ENCODE peak calls at places on chromosomes 16 and 17, in five cellular contexts. One of them, this sample, is unnamed.

GRCh38 chr16:5763176-5763575 is 665.6 kb upstream of the EEF2KMT start:
- DNase-seq in NCI-H2029: no peak
- DNase-seq in heart right ventricle: no peak
- DNase-seq in ovary: no peak
- DNase-seq in iPS-NIHi11: no peak
- DNase-seq in this sample: no peak

GRCh38 chr16:2706611-2707311 is 13.3 kb downstream of the PRSS27 start:
- DNase-seq in heart right ventricle: no peak
- DNase-seq in iPS-NIHi11: no peak
- DNase-seq in NCI-H2029: no peak
- DNase-seq in ovary: no peak
- DNase-seq in this sample: no peak

GRCh38 chr16:13143551-13143950 is 242.2 kb downstream of the SHISA9 start:
- DNase-seq in iPS-NIHi11: no peak
- DNase-seq in heart right ventricle: no peak
- DNase-seq in ovary: no peak
- DNase-seq in NCI-H2029: no peak
- DNase-seq in this sample: no peak

GRCh38 chr17:64091116-64091515 is 38.8 kb downstream of the ERN1 start:
- DNase-seq in NCI-H2029: no peak
- DNase-seq in iPS-NIHi11: no peak
- DNase-seq in heart right ventricle: no peak
- DNase-seq in ovary: no peak
- DNase-seq in this sample: no peak

GRCh38 chr16:1035066-1035415 is 37.5 kb upstream of the SSTR5 start:
- DNase-seq in NCI-H2029: no peak
- DNase-seq in ovary: no peak
- DNase-seq in heart right ventricle: peak; percentile 3
- DNase-seq in iPS-NIHi11: no peak
- DNase-seq in this sample: no peak

GRCh38 chr17:31695456-31696090 is 163.5 kb downstream of the COPRS start:
- DNase-seq in heart right ventricle: no peak
- DNase-seq in NCI-H2029: no peak
- DNase-seq in iPS-NIHi11: no peak
- DNase-seq in ovary: no peak
- DNase-seq in this sample: no peak

GRCh38 chr17:44273607-44274006 is 5.7 kb upstream of the SLC4A1 start:
- DNase-seq in iPS-NIHi11: peak; percentile 33
- DNase-seq in ovary: no peak
- DNase-seq in NCI-H2029: no peak
- DNase-seq in heart right ventricle: no peak
- DNase-seq in this sample: no peak

GRCh38 chr16:4922721-4923342 is 14.1 kb downstream of the PPL start:
- DNase-seq in iPS-NIHi11: no peak
- DNase-seq in heart right ventricle: no peak
- DNase-seq in NCI-H2029: no peak
- DNase-seq in ovary: no peak
- DNase-seq in this sample: no peak

GRCh38 chr16:66291833-66292232 is 74.7 kb upstream of the CDH5 start:
- DNase-seq in NCI-H2029: no peak
- DNase-seq in ovary: no peak
- DNase-seq in iPS-NIHi11: no peak
- DNase-seq in heart right ventricle: no peak
- DNase-seq in this sample: no peak

GRCh38 chr17:48915459-48916282 is 7.5 kb downstream of the UBE2Z start:
- DNase-seq in heart right ventricle: no peak
- DNase-seq in NCI-H2029: no peak
- DNase-seq in iPS-NIHi11: no peak
- DNase-seq in ovary: no peak
- DNase-seq in this sample: peak; percentile 38

GRCh38 chr17:73316919-73317505 is 5.2 kb upstream of the CDC42EP4 start:
- DNase-seq in ovary: no peak
- DNase-seq in iPS-NIHi11: no peak
- DNase-seq in NCI-H2029: no peak
- DNase-seq in heart right ventricle: no peak
- DNase-seq in this sample: no peak

GRCh38 chr17:80720624-80721577 is 176.3 kb downstream of the RPTOR start:
- DNase-seq in ovary: peak; percentile 34
- DNase-seq in heart right ventricle: no peak
- DNase-seq in iPS-NIHi11: no peak
- DNase-seq in NCI-H2029: no peak
- DNase-seq in this sample: peak; percentile 56

GRCh38 chr16:2471016-2471652 is at the start of gene NTN3:
- DNase-seq in NCI-H2029: no peak
- DNase-seq in ovary: no peak
- DNase-seq in heart right ventricle: no peak
- DNase-seq in iPS-NIHi11: peak; percentile 82
- DNase-seq in this sample: no peak

GRCh38 chr16:17396762-17397498 is 73.8 kb downstream of the XYLT1 start:
- DNase-seq in ovary: peak; percentile 31
- DNase-seq in iPS-NIHi11: no peak
- DNase-seq in heart right ventricle: no peak
- DNase-seq in NCI-H2029: peak; percentile 97
- DNase-seq in this sample: no peak

GRCh38 chr17:50835563-50836231 is at the start of gene WFIKKN2:
- DNase-seq in iPS-NIHi11: no peak
- DNase-seq in heart right ventricle: no peak
- DNase-seq in NCI-H2029: no peak
- DNase-seq in ovary: no peak
- DNase-seq in this sample: no peak

GRCh38 chr17:19763416-19763815 is 15.3 kb upstream of the ALDH3A1 start:
- DNase-seq in ovary: no peak
- DNase-seq in iPS-NIHi11: no peak
- DNase-seq in heart right ventricle: no peak
- DNase-seq in NCI-H2029: no peak
- DNase-seq in this sample: no peak

GRCh38 chr16:1779234-1779701 is 3.1 kb downstream of the SPSB3 start:
- DNase-seq in heart right ventricle: peak; percentile 13
- DNase-seq in NCI-H2029: no peak
- DNase-seq in iPS-NIHi11: no peak
- DNase-seq in ovary: no peak
- DNase-seq in this sample: no peak

GRCh38 chr17:22286337-22287041 is 594.2 kb downstream of the KCNJ18 start:
- DNase-seq in NCI-H2029: no peak
- DNase-seq in heart right ventricle: no peak
- DNase-seq in ovary: no peak
- DNase-seq in iPS-NIHi11: no peak
- DNase-seq in this sample: no peak

GRCh38 chr16:55257971-55258613 is 65.9 kb upstream of the IRX6 start:
- DNase-seq in iPS-NIHi11: peak; percentile 75
- DNase-seq in ovary: no peak
- DNase-seq in heart right ventricle: peak; percentile 39
- DNase-seq in NCI-H2029: no peak
- DNase-seq in this sample: peak; percentile 32

GRCh38 chr16:28237754-28238357 is 26.1 kb upstream of the XPO6 start:
- DNase-seq in iPS-NIHi11: no peak
- DNase-seq in ovary: no peak
- DNase-seq in heart right ventricle: no peak
- DNase-seq in NCI-H2029: no peak
- DNase-seq in this sample: no peak

GRCh38 chr17:56699186-56699895 is 105.8 kb downstream of the NOG start:
- DNase-seq in heart right ventricle: peak; percentile 26
- DNase-seq in iPS-NIHi11: peak; percentile 84
- DNase-seq in ovary: no peak
- DNase-seq in NCI-H2029: peak; percentile 61
- DNase-seq in this sample: no peak